ENCODE peak calls at places on chromosomes 3 and 15, in ten cellular contexts. R is iris pigment epithelial cell; G is GM13976; C is NCI-H774; F is activated CD8-positive, alpha-beta memory T cell treated with anti-CD3 and anti-CD28 coated beads for 1 hour; Y is nucleus accumbens; B is NCI-H69; L is Daoy; E is GM23248; N is stimulated activated CD4-positive, alpha-beta T cell treated with anti-CD3 and anti-CD28 coated beads, Interleukin-2, amount 100 ng/mL, for 4 hours. I is an unnamed sample.

GRCh38 chr15:58228708-58229107 is 90.5 kb downstream of the AQP9 start:
- DNase-seq in L (peak), B (peak), E (peak), N (no peak), C (no peak), G (no peak), Y (no peak), R (peak), F (no peak), I (no peak)

GRCh38 chr3:17775073-17775472 is 32.6 kb upstream of the TBC1D5 start:
- DNase-seq in G (no peak), F (no peak), Y (no peak), L (no peak), C (no peak), R (no peak), E (no peak), N (no peak), B (no peak), I (no peak)

GRCh38 chr15:31848621-31849020 is 181.7 kb upstream of the CHRNA7 start:
- DNase-seq in L (no peak), B (no peak), G (no peak), C (no peak), N (no peak), E (no peak), R (no peak), Y (no peak), F (no peak), I (no peak)

GRCh38 chr3:114318295-114318694 is 24.5 kb downstream of the TIGIT start:
- DNase-seq in C (no peak), F (no peak), E (no peak), N (no peak), L (no peak), G (no peak), Y (no peak), B (no peak), R (no peak), I (no peak)

GRCh38 chr3:72161870-72162617 is 377.1 kb upstream of the PROK2 start:
- DNase-seq in R (peak), Y (no peak), L (peak), B (peak), G (no peak), E (peak), N (no peak), C (no peak), F (no peak), I (peak)

GRCh38 chr3:123660900-123661299 is 76.0 kb upstream of the HACD2 start:
- DNase-seq in L (peak), C (no peak), F (no peak), N (no peak), Y (peak), B (peak), R (peak), G (no peak), E (peak), I (peak)

GRCh38 chr15:85707519-85708338 is 87.0 kb downstream of the KLHL25 start:
- DNase-seq in C (peak), E (peak), Y (no peak), G (no peak), L (no peak), F (no peak), R (peak), B (no peak), N (no peak), I (no peak)

GRCh38 chr3:169044341-169045113 is 619.0 kb downstream of the MECOM start:
- DNase-seq in L (peak), E (peak), C (no peak), G (no peak), R (peak), Y (no peak), F (no peak), N (no peak), B (peak), I (peak)

GRCh38 chr3:34260266-34260990 is 462.0 kb downstream of the PDCD6IP start:
- DNase-seq in F (no peak), E (peak), R (peak), C (no peak), B (peak), Y (no peak), N (no peak), G (peak), L (peak), I (peak)

GRCh38 chr15:93035953-93036810 is 52.8 kb downstream of the RGMA start:
- DNase-seq in G (peak), B (peak), F (no peak), Y (no peak), C (no peak), E (peak), L (peak), N (peak), R (peak), I (peak)

GRCh38 chr3:149339931-149340309 is 6.5 kb upstream of the TM4SF18 start:
- DNase-seq in R (peak), F (no peak), Y (no peak), N (no peak), B (peak), L (peak), E (peak), G (no peak), C (peak), I (peak)

GRCh38 chr3:52242039-52242438 is 3.1 kb upstream of the TWF2 start:
- DNase-seq in L (no peak), F (no peak), R (no peak), E (no peak), B (no peak), C (no peak), G (no peak), N (no peak), Y (no peak), I (no peak)

GRCh38 chr15:45205192-45205591 is 17.4 kb upstream of the SHF start:
- DNase-seq in G (peak), R (peak), C (peak), L (peak), Y (no peak), N (no peak), F (no peak), E (peak), B (peak), I (peak)

GRCh38 chr3:158226429-158226828 is 116.5 kb downstream of the RSRC1 start:
- DNase-seq in N (no peak), L (no peak), F (no peak), Y (no peak), R (peak), E (no peak), B (no peak), C (no peak), G (no peak), I (no peak)

I was measured in MCF 10A.